ENCODE peak calls at places on chromosome X, in seven cellular contexts. P is OCI-LY7, R is MM.1S, L is fibroblast of lung, H is PC-3, X is GM23248, V is PC-9. M is an unnamed sample.

GRCh38 chrX:119145241-119145653 is 17.6 kb upstream of the KIAA1210 start:
- DNase-seq in X (peak; percentile 58), P (peak; percentile 1), R (no peak), H (peak; percentile 62), V (no peak), L (no peak), M (peak; percentile 29)

GRCh38 chrX:16138108-16138427 is 14.7 kb downstream of the GRPR start:
- DNase-seq in P (peak; percentile 65), X (no peak), L (no peak), R (no peak), H (no peak), V (no peak), M (no peak)

GRCh38 chrX:57447856-57448255 is 144.0 kb upstream of the ZXDB start:
- DNase-seq in V (no peak), R (no peak), X (peak; percentile 13), H (peak; percentile 3), L (no peak), P (no peak), M (no peak)

GRCh38 chrX:129842510-129843208 is 1.0 kb downstream of the ZDHHC9 start:
- DNase-seq in R (peak; percentile 19), V (peak; percentile 65), X (peak; percentile 72), L (peak; percentile 55), H (peak; percentile 55), P (peak; percentile 11), M (no peak)

GRCh38 chrX:23292979-23293651 is 41.5 kb upstream of the PTCHD1 start:
- DNase-seq in H (peak; percentile 49), R (no peak), X (no peak), V (no peak), L (peak; percentile 79), P (no peak), M (no peak)

GRCh38 chrX:148298737-148299136 is 201.7 kb upstream of the AFF2 start:
- DNase-seq in X (peak; percentile 76), V (no peak), R (no peak), P (no peak), H (no peak), L (peak; percentile 66), M (no peak)

GRCh38 chrX:38754102-38754790 is 47.0 kb upstream of the MID1IP1 start:
- DNase-seq in L (peak; percentile 36), R (peak; percentile 48), H (peak; percentile 68), V (no peak), X (peak; percentile 61), P (peak; percentile 48), M (peak; percentile 32)

GRCh38 chrX:9033989-9034388 is at the start of gene FAM9B:
- DNase-seq in R (no peak), V (no peak), X (no peak), L (no peak), P (no peak), H (no peak), M (no peak)

GRCh38 chrX:122703762-122704161 is 480.3 kb upstream of the GRIA3 start:
- DNase-seq in H (no peak), L (peak; percentile 25), P (no peak), V (no peak), X (peak; percentile 37), R (no peak), M (no peak)

GRCh38 chrX:41291309-41291708 is 42.7 kb upstream of the DDX3X start:
- DNase-seq in X (no peak), L (no peak), V (no peak), R (no peak), P (no peak), H (no peak), M (peak; percentile 43)

GRCh38 chrX:2502120-2502667 is 1.4 kb upstream of the DHRSX start:
- DNase-seq in X (no peak), L (no peak), H (no peak), P (no peak), V (no peak), R (no peak), M (no peak)

GRCh38 chrX:119970574-119970973 is 27.0 kb upstream of the NKAP start:
- DNase-seq in H (no peak), V (no peak), R (peak; percentile 40), X (no peak), P (no peak), L (no peak), M (no peak)

GRCh38 chrX:9878141-9878875 is 88.8 kb upstream of the CLDN34 start:
- DNase-seq in L (no peak), P (no peak), H (no peak), V (no peak), R (no peak), X (no peak), M (no peak)

GRCh38 chrX:11117751-11118150 is 6.6 kb downstream of the HCCS start:
- DNase-seq in R (no peak), L (peak; percentile 42), H (no peak), X (peak; percentile 44), V (no peak), P (no peak), M (no peak)

GRCh38 chrX:47623540-47624027 is 3.9 kb upstream of the SYN1 start:
- DNase-seq in L (peak; percentile 79), R (peak; percentile 27), V (peak; percentile 35), H (no peak), X (peak; percentile 76), P (no peak), M (peak; percentile 94)

GRCh38 chrX:32877592-32877991 is 333.8 kb downstream of the DMD start:
- DNase-seq in X (no peak), V (peak; percentile 79), R (no peak), H (peak; percentile 1), L (no peak), P (no peak), M (no peak)

GRCh38 chrX:155745792-155746191 is 133.0 kb upstream of the TMLHE start:
- DNase-seq in R (no peak), P (no peak), H (peak; percentile 46), L (peak; percentile 7), V (peak; percentile 80), X (peak; percentile 44), M (no peak)

GRCh38 chrX:155747520-155747919 is 133.6 kb upstream of the VAMP7 start:
- DNase-seq in P (no peak), H (peak; percentile 54), V (peak; percentile 62), R (no peak), L (no peak), X (peak; percentile 8), M (no peak)

DNA sequence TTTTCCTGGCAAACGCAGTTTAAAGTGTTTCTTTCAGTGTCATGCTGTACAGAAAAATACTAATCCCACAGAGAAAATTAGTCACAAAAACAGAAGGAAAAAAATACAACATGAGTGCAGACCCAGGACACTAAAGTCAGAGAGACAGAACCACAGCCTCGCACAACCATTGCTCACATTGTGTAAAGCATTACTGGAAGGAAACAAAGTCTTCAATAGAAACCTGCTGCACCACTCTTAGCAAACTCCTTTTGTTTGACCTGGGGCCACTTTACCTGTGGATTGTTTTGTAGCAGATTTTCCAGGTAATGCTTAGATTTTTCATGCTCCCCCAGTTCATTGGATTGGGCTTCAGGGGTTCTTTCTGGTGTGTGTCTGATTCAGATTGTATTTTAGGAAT is 131.8 kb upstream of the TMLHE start:
- DNase-seq in L (no peak), R (no peak), X (no peak), V (no peak), H (no peak), P (no peak), M (no peak)
- H2AFZ ChIP-seq in L (no peak overlapping the region), R (no peak overlapping the region), X (peak overlapping the region; percentile 43), V (no peak overlapping the region), H (no peak overlapping the region), P (no peak overlapping the region), M (no peak overlapping the region)

GRCh38 chrX:104564921-104565703 is 887 bp upstream of the IL1RAPL2 start:
- DNase-seq in H (no peak), R (no peak), X (peak; percentile 2), L (no peak), V (no peak), P (no peak), M (peak; percentile 28)
- H2AFZ ChIP-seq in H (peak overlapping the region; percentile 89), R (no peak overlapping the region), X (no peak overlapping the region), L (no peak overlapping the region), V (peak overlapping the region; percentile 94), P (no peak overlapping the region), M (no peak overlapping the region)

GRCh38 chrX:20317873-20318272 is 51.2 kb upstream of the RPS6KA3 start:
- DNase-seq in X (no peak), L (peak; percentile 20), V (no peak), H (no peak), R (no peak), P (no peak), M (no peak)

GRCh38 chrX:20319054-20319453 is 52.3 kb upstream of the RPS6KA3 start:
- DNase-seq in R (no peak), P (no peak), X (no peak), V (no peak), L (no peak), H (no peak), M (no peak)

GRCh38 chrX:20322887-20323286 is 56.2 kb upstream of the RPS6KA3 start:
- DNase-seq in V (no peak), H (no peak), R (no peak), L (no peak), X (no peak), P (no peak), M (no peak)

GRCh38 chrX:20325786-20326388 is 59.2 kb upstream of the RPS6KA3 start:
- DNase-seq in L (no peak), R (no peak), V (no peak), X (no peak), H (no peak), P (no peak), M (no peak)

GRCh38 chrX:20320461-20321159 is 53.9 kb upstream of the RPS6KA3 start:
- DNase-seq in X (no peak), R (peak; percentile 21), L (no peak), P (peak; percentile 76), H (peak; percentile 52), V (no peak), M (no peak)
- H2AFZ ChIP-seq in X (peak overlapping the region; percentile 58), R (no peak overlapping the region), L (no peak overlapping the region), P (peak overlapping the region; percentile 68), H (peak overlapping the region; percentile 67), V (no peak overlapping the region), M (no peak overlapping the region)

GRCh38 chrX:132956421-132957210 is 1.8 kb downstream of the HS6ST2 start:
- DNase-seq in R (no peak), X (peak; percentile 1), L (no peak), P (no peak), H (no peak), V (no peak), M (no peak)

GRCh38 chrX:132957211-132958085 is 981 bp downstream of the HS6ST2 start:
- DNase-seq in R (no peak), P (no peak), V (no peak), X (peak; percentile 12), L (peak; percentile 15), H (no peak), M (peak; percentile 58)

GRCh38 chrX:132955710-132956109 is 2.7 kb downstream of the HS6ST2 start:
- DNase-seq in P (no peak), L (no peak), R (no peak), X (no peak), V (no peak), H (no peak), M (no peak)

GRCh38 chrX:132961511-132961910 is 3.1 kb upstream of the HS6ST2 start:
- DNase-seq in X (no peak), H (peak; percentile 71), V (peak; percentile 67), P (no peak), R (no peak), L (no peak), M (no peak)

DNA sequence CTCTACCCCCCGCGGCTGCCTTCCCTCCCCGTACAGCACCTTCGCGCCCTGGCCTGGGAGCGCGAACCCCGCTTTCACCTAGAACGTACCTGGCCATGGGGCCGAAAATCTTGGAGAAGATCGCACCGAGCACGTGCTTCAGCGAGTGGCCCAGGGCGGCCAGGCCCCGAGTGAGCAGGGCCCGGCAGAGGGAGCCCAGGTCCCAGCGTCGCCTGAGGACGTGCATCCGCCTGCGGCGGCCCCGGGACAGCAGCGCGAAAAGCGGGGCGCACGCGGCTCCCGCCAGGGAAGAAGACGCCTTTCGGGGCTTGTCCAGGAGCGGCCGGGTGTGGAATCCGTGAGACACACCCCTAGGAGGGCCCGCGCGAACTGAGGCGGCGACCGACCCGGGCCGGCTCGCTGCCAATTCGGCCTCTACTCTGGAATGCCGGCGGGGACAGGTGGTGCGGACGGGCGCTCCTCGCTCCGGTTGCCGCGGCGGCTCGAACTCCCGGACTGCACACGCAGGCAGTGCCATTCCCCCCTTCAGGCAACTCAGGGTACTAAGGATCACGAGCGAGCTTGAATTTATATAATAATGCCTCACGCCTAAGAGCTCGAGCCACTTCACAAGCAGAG is at the start of gene HS6ST2:
- DNase-seq in X (no peak), L (no peak), P (no peak), R (no peak), V (no peak), H (no peak), M (peak; percentile 48)
- H2AFZ ChIP-seq in X (no peak within 1 kb of the TSS), L (no peak within 1 kb of the TSS), P (no peak within 1 kb of the TSS), R (no peak within 1 kb of the TSS), V (peak within 1 kb of the TSS; percentile 97), H (peak within 1 kb of the TSS; percentile 71), M (no peak within 1 kb of the TSS)